ENCODE peak calls at places on chromosome 5, in six cellular contexts. C is neural progenitor cell, M is heart left ventricle, V is pancreas, O is thyroid gland, Z is NT2/D1. F is an unnamed sample.

GRCh38 chr5:84218546-84218945 is 166.1 kb downstream of the EDIL3 start:
- DNase-seq in M (no peak), C (no peak), Z (no peak), O (no peak), V (peak; percentile 40), F (no peak)

GRCh38 chr5:68335075-68335474 is 119.5 kb downstream of the PIK3R1 start:
- DNase-seq in M (no peak), Z (no peak), V (no peak), O (no peak), C (no peak), F (no peak)

GRCh38 chr5:31149072-31149471 is 44.4 kb upstream of the CDH6 start:
- DNase-seq in O (no peak), Z (no peak), C (no peak), M (no peak), V (no peak), F (no peak)

GRCh38 chr5:19713740-19714139 is 274.3 kb downstream of the CDH18 start:
- DNase-seq in C (no peak), M (no peak), Z (no peak), O (no peak), V (no peak), F (no peak)

GRCh38 chr5:78640622-78641021 is 8.0 kb downstream of the LHFPL2 start:
- DNase-seq in Z (no peak), C (no peak), V (no peak), M (no peak), O (no peak), F (no peak)

GRCh38 chr5:134141346-134142050 is 27.0 kb downstream of the TCF7 start:
- DNase-seq in O (no peak), V (no peak), M (no peak), Z (no peak), C (no peak), F (no peak)

GRCh38 chr5:36575367-36575781 is 31.0 kb upstream of the SLC1A3 start:
- DNase-seq in O (no peak), Z (no peak), V (no peak), C (no peak), M (no peak), F (no peak)

GRCh38 chr5:132009706-132010405 is 1.6 kb downstream of the ACSL6 start:
- DNase-seq in C (peak; percentile 45), M (no peak), O (no peak), Z (no peak), V (peak; percentile 28), F (no peak)

GRCh38 chr5:56314536-56314935 is 81.4 kb upstream of the ANKRD55 start:
- DNase-seq in M (peak; percentile 56), Z (peak; percentile 23), C (peak; percentile 12), V (no peak), O (peak; percentile 18), F (no peak)

GRCh38 chr5:59519338-59519737 is 374.2 kb downstream of the PDE4D start:
- DNase-seq in Z (no peak), C (no peak), M (no peak), O (no peak), V (no peak), F (no peak)

GRCh38 chr5:132431682-132432081 is 58.9 kb downstream of the IRF1 start:
- DNase-seq in O (no peak), V (no peak), Z (no peak), C (no peak), M (no peak), F (no peak)

GRCh38 chr5:78855026-78855425 is 130.1 kb downstream of the ARSB start:
- DNase-seq in V (no peak), C (no peak), M (no peak), O (no peak), Z (no peak), F (no peak)

GRCh38 chr5:160959804-160960203 is 107.8 kb upstream of the ATP10B start:
- DNase-seq in M (no peak), C (no peak), V (peak; percentile 85), Z (no peak), O (peak; percentile 93), F (peak; percentile 24)

GRCh38 chr5:114007678-114008077 is 354.2 kb upstream of the KCNN2 start:
- DNase-seq in O (no peak), C (no peak), M (no peak), V (no peak), Z (no peak), F (no peak)

GRCh38 chr5:117084052-117084451 is 509.4 kb upstream of the SEMA6A start:
- DNase-seq in V (no peak), Z (no peak), O (no peak), M (no peak), C (no peak), F (no peak)

GRCh38 chr5:16806691-16807433 is 129.2 kb downstream of the MYO10 start:
- DNase-seq in C (no peak), Z (no peak), M (no peak), V (no peak), O (no peak), F (no peak)

GRCh38 chr5:63743096-63743798 is 219.0 kb downstream of the HTR1A start:
- DNase-seq in M (no peak), O (no peak), C (no peak), V (no peak), Z (no peak), F (no peak)

GRCh38 chr5:163005949-163006348 is 431.4 kb upstream of the CCNG1 start:
- DNase-seq in M (no peak), Z (no peak), C (no peak), O (no peak), V (no peak), F (no peak)

GRCh38 chr5:35316611-35317307 is 86.5 kb upstream of the PRLR start:
- DNase-seq in C (no peak), M (no peak), V (no peak), O (no peak), Z (no peak), F (no peak)

GRCh38 chr5:35320029-35320428 is 89.7 kb upstream of the PRLR start:
- DNase-seq in O (no peak), M (no peak), Z (no peak), V (no peak), C (no peak), F (no peak)

GRCh38 chr5:35317586-35317985 is 87.3 kb upstream of the PRLR start:
- DNase-seq in O (no peak), Z (no peak), M (no peak), V (no peak), C (peak; percentile 9), F (no peak)

GRCh38 chr5:35324201-35324600 is 93.9 kb upstream of the PRLR start:
- DNase-seq in M (no peak), Z (no peak), C (no peak), O (no peak), V (no peak), F (no peak)

DNA sequence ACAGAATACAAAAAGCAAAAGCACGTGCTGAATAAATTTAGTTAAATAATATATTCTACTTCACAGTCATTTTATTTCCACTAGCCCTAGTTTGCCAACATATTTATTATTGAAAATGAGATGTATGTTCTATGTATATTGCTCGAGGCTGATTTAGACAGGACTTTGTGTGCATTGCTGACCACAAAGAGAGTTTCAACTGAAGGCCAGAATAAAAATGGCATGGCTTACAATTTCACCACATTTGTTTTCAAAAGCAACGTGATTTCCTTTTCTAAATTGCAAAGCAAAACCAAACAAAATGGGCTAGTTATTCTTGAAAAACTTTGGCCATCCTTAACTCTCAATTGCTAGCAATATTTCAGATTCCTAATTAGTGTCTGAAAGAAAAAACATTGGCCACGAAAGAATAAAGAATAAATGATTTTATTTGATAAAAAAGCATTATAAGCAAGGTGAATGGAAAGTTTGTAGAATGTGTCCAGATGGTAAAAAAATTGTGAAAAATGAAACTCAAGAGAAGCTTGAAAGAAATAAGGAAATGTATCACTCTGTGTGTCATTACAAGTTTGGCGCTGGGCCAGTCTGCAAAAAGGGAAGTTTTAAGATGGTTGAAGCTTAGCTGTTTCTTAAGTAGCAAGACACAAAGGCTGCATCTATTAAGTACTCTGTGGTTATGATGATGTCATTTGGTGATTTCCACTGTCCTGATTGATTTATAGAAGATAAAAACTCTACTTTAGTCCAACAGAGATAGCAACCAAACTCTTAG is 89.1 kb upstream of the PRLR start:
- DNase-seq in C (no peak), O (peak; percentile 16), Z (no peak), M (peak; percentile 66), V (peak; percentile 62), F (peak; percentile 7)
- H3K4me3 ChIP-seq in C (no peak overlapping the region), O (no peak overlapping the region), Z (no peak overlapping the region), M (no peak overlapping the region), V (no peak overlapping the region), F (no peak overlapping the region)

DNA sequence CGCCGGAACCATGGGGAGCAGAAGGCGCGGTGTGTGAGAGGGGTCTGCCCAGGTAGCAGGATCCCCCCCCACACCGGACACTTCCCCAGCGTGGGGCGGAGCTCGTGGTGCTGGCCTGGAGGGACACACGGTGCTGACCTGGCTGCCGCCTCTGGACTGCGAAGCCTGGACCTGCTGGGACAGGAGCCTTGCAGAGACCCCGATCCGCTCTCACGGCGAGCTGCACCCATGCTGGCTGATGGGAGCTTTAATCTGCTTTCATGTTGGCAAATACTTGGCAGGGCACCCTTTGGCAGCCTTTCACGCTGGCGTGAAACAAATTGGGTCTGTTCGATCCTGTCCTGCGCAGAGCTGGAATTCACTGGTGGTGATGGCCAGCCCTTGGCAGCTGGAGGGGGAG is 7.4 kb downstream of the NKD2 start:
- DNase-seq in C (no peak), O (no peak), Z (no peak), V (no peak), M (no peak), F (no peak)
- H3K4me1 ChIP-seq in C (peaks cover 13% of the 10 kb centered on the region), O (no peaks in the 10 kb centered on the region), Z (peaks cover 2% of the 10 kb centered on the region), V (peaks cover under 1% of the 10 kb centered on the region), M (no peaks in the 10 kb centered on the region), F (no peaks in the 10 kb centered on the region)

DNA sequence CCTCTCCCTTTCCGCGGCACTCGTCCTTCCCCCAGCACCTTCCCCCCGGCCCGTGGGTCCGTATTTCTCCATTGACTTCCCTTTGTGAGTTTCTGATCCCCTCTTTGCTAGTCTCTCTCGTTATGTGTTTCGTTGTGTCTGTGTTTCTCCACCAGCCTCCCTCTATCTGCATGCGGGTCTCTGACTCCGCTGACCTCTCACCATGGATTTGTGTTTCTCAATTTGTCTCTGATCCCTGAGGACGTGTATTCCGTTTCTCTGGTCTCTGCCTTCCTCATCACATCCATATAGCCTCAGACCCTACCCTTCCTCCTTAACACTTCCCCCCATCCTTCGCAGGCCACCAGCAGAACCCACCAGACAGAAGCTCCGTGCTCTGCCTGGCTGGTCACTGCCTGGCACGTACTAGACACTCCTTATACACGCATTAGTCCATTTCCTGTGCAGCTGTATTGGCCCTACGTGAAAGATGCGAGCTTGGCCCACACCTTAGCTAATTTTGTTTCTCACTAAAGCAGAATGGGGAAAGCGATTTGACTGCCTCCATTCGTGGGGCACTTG is 606 bp downstream of the B4GALT7 start:
- DNase-seq in V (no peak), C (no peak), Z (no peak), M (no peak), O (no peak), F (no peak)
- H3K4me3 ChIP-seq in V (peak overlapping the region; percentile 52), C (peak overlapping the region; percentile 56), Z (peak overlapping the region; percentile 87), M (peak overlapping the region; percentile 90), O (peak overlapping the region; percentile 60), F (peak overlapping the region; percentile 79)

DNA sequence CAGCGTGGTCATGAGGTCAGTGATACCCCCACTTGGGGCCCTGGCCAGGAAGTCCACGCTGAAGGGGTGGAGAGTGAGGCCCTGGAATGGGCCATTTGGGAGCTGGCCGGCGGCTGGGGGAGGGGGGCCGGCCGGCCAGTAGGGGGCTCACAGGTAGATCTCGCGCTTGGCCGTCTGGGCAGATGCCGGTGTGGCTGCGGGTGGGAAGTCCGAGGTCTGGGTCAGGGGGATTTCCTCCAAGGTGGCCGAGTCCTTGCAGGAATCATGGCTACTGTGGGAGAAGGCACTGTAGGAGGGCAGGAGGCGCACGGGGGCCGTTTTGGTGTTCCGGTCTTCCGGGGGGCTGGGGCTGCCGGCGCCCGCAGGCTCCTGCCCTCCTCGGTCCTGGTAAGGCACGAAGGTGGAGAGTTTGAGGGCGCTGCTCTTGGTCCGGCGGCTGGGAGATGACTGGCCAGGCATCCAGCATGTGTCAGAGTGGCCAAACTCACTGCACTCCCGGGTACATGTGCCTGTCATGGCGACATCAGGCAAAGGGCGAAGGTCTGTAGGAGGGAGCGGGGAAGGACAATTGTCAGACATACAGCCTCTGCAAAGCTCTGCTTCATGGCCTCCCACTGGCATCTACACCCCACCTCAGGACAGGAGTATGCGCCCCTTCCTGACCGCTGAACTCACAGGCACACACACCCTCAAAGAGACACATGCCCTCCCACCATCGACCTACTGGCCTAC is 24.1 kb downstream of the PCDH1 start:
- DNase-seq in M (no peak), V (no peak), Z (no peak), O (no peak), C (no peak), F (peak; percentile 52)
- H3K4me1 ChIP-seq in M (peaks cover 35% of the 10 kb centered on the region), V (peaks cover 6% of the 10 kb centered on the region), Z (peaks cover 16% of the 10 kb centered on the region), O (peaks cover 17% of the 10 kb centered on the region), C (peaks cover 28% of the 10 kb centered on the region), F (no peaks in the 10 kb centered on the region)